ENCODE peak calls at places on chromosome 10, in eight cellular contexts. One of them, this sample, is unnamed.
A peak's percentile ranks its signal among the peaks of the same experiment; 100 is the strongest.

GRCh38 chr10:34864156-34865075 is 49.3 kb upstream of the PARD3 start:
- DNase-seq in nephron progenitor cell: no peak
- DNase-seq in lung: no peak
- DNase-seq in PC-9: no peak
- DNase-seq in heart right ventricle: no peak
- DNase-seq in neural crest cell: no peak
- DNase-seq in HepG2: no peak
- DNase-seq in osteocyte: no peak
- DNase-seq in this sample: no peak

GRCh38 chr10:1434202-1434601 is 303.1 kb downstream of the ADARB2 start:
- DNase-seq in nephron progenitor cell: peak; percentile 17
- DNase-seq in lung: no peak
- DNase-seq in PC-9: no peak
- DNase-seq in heart right ventricle: no peak
- DNase-seq in neural crest cell: no peak
- DNase-seq in HepG2: no peak
- DNase-seq in osteocyte: peak; percentile 57
- DNase-seq in this sample: no peak

GRCh38 chr10:34280599-34281374 is 534.3 kb downstream of the PARD3 start:
- DNase-seq in nephron progenitor cell: no peak
- DNase-seq in lung: no peak
- DNase-seq in PC-9: peak; percentile 24
- DNase-seq in heart right ventricle: peak; percentile 12
- DNase-seq in neural crest cell: no peak
- DNase-seq in HepG2: peak; percentile 29
- DNase-seq in osteocyte: no peak
- DNase-seq in this sample: no peak

GRCh38 chr10:128894641-128895040 is 572.4 kb upstream of the MGMT start:
- DNase-seq in nephron progenitor cell: no peak
- DNase-seq in lung: no peak
- DNase-seq in PC-9: no peak
- DNase-seq in heart right ventricle: no peak
- DNase-seq in neural crest cell: no peak
- DNase-seq in HepG2: no peak
- DNase-seq in osteocyte: peak; percentile 56
- DNase-seq in this sample: no peak

GRCh38 chr10:89153086-89153485 is 54.0 kb downstream of the CH25H start:
- DNase-seq in nephron progenitor cell: no peak
- DNase-seq in lung: no peak
- DNase-seq in PC-9: no peak
- DNase-seq in heart right ventricle: no peak
- DNase-seq in neural crest cell: no peak
- DNase-seq in HepG2: no peak
- DNase-seq in osteocyte: no peak
- DNase-seq in this sample: no peak

GRCh38 chr10:43076876-43077420 is at the start of gene RET:
- DNase-seq in nephron progenitor cell: peak; percentile 73
- DNase-seq in lung: no peak
- DNase-seq in PC-9: no peak
- DNase-seq in heart right ventricle: peak; percentile 18
- DNase-seq in neural crest cell: no peak
- DNase-seq in HepG2: no peak
- DNase-seq in osteocyte: no peak
- DNase-seq in this sample: peak; percentile 22

GRCh38 chr10:20287951-20288350 is 471.7 kb downstream of the PLXDC2 start:
- DNase-seq in nephron progenitor cell: no peak
- DNase-seq in lung: no peak
- DNase-seq in PC-9: no peak
- DNase-seq in heart right ventricle: no peak
- DNase-seq in neural crest cell: no peak
- DNase-seq in HepG2: no peak
- DNase-seq in osteocyte: no peak
- DNase-seq in this sample: no peak

GRCh38 chr10:79050896-79051555 is 17.7 kb upstream of the ZMIZ1 start:
- DNase-seq in nephron progenitor cell: no peak
- DNase-seq in lung: no peak
- DNase-seq in PC-9: no peak
- DNase-seq in heart right ventricle: no peak
- DNase-seq in neural crest cell: no peak
- DNase-seq in HepG2: no peak
- DNase-seq in osteocyte: no peak
- DNase-seq in this sample: no peak

GRCh38 chr10:8489823-8490222 is 435.3 kb downstream of the GATA3 start:
- DNase-seq in nephron progenitor cell: no peak
- DNase-seq in lung: no peak
- DNase-seq in PC-9: no peak
- DNase-seq in heart right ventricle: no peak
- DNase-seq in neural crest cell: no peak
- DNase-seq in HepG2: no peak
- DNase-seq in osteocyte: no peak
- DNase-seq in this sample: no peak

GRCh38 chr10:2979267-2979660 is 88.1 kb upstream of the PFKP start:
- DNase-seq in nephron progenitor cell: no peak
- DNase-seq in lung: no peak
- DNase-seq in PC-9: no peak
- DNase-seq in heart right ventricle: no peak
- DNase-seq in neural crest cell: no peak
- DNase-seq in HepG2: no peak
- DNase-seq in osteocyte: peak; percentile 42
- DNase-seq in this sample: no peak

GRCh38 chr10:53123311-53123710 is 350.7 kb upstream of the MBL2 start:
- DNase-seq in nephron progenitor cell: no peak
- DNase-seq in lung: no peak
- DNase-seq in PC-9: no peak
- DNase-seq in heart right ventricle: no peak
- DNase-seq in neural crest cell: no peak
- DNase-seq in HepG2: no peak
- DNase-seq in osteocyte: no peak
- DNase-seq in this sample: no peak

GRCh38 chr10:54402576-54402975 is 398.5 kb downstream of the PCDH15 start:
- DNase-seq in nephron progenitor cell: peak; percentile 4
- DNase-seq in lung: no peak
- DNase-seq in PC-9: no peak
- DNase-seq in heart right ventricle: no peak
- DNase-seq in neural crest cell: no peak
- DNase-seq in HepG2: peak; percentile 11
- DNase-seq in osteocyte: no peak
- DNase-seq in this sample: peak; percentile 12

GRCh38 chr10:70462349-70462984 is 16.1 kb upstream of the PALD1 start:
- DNase-seq in nephron progenitor cell: no peak
- DNase-seq in lung: peak; percentile 54
- DNase-seq in PC-9: peak; percentile 77
- DNase-seq in heart right ventricle: peak; percentile 87
- DNase-seq in neural crest cell: no peak
- DNase-seq in HepG2: no peak
- DNase-seq in osteocyte: no peak
- DNase-seq in this sample: no peak

GRCh38 chr10:74792726-74793125 is 33.7 kb upstream of the KAT6B start:
- DNase-seq in nephron progenitor cell: no peak
- DNase-seq in lung: no peak
- DNase-seq in PC-9: no peak
- DNase-seq in heart right ventricle: no peak
- DNase-seq in neural crest cell: no peak
- DNase-seq in HepG2: no peak
- DNase-seq in osteocyte: no peak
- DNase-seq in this sample: no peak

GRCh38 chr10:27865221-27865635 is 119.6 kb upstream of the MKX start:
- DNase-seq in nephron progenitor cell: no peak
- DNase-seq in lung: no peak
- DNase-seq in PC-9: no peak
- DNase-seq in heart right ventricle: no peak
- DNase-seq in neural crest cell: no peak
- DNase-seq in HepG2: no peak
- DNase-seq in osteocyte: no peak
- DNase-seq in this sample: no peak

GRCh38 chr10:110629680-110630191 is 14.4 kb upstream of the RBM20 start:
- DNase-seq in nephron progenitor cell: no peak
- DNase-seq in lung: no peak
- DNase-seq in PC-9: peak; percentile 56
- DNase-seq in heart right ventricle: no peak
- DNase-seq in neural crest cell: no peak
- DNase-seq in HepG2: peak; percentile 71
- DNase-seq in osteocyte: no peak
- DNase-seq in this sample: no peak

GRCh38 chr10:117364121-117364960 is 10.9 kb downstream of the PDZD8 start:
- DNase-seq in nephron progenitor cell: no peak
- DNase-seq in lung: no peak
- DNase-seq in PC-9: no peak
- DNase-seq in heart right ventricle: no peak
- DNase-seq in neural crest cell: no peak
- DNase-seq in HepG2: no peak
- DNase-seq in osteocyte: no peak
- DNase-seq in this sample: no peak

GRCh38 chr10:16853809-16854208 is 36.6 kb upstream of the RSU1 start:
- DNase-seq in nephron progenitor cell: no peak
- DNase-seq in lung: no peak
- DNase-seq in PC-9: no peak
- DNase-seq in heart right ventricle: no peak
- DNase-seq in neural crest cell: no peak
- DNase-seq in HepG2: no peak
- DNase-seq in osteocyte: no peak
- DNase-seq in this sample: no peak

GRCh38 chr10:16854623-16855022 is 37.4 kb upstream of the RSU1 start:
- DNase-seq in nephron progenitor cell: no peak
- DNase-seq in lung: no peak
- DNase-seq in PC-9: no peak
- DNase-seq in heart right ventricle: no peak
- DNase-seq in neural crest cell: no peak
- DNase-seq in HepG2: no peak
- DNase-seq in osteocyte: no peak
- DNase-seq in this sample: no peak

GRCh38 chr10:16856092-16856491 is 38.9 kb upstream of the RSU1 start:
- DNase-seq in nephron progenitor cell: no peak
- DNase-seq in lung: no peak
- DNase-seq in PC-9: no peak
- DNase-seq in heart right ventricle: no peak
- DNase-seq in neural crest cell: no peak
- DNase-seq in HepG2: no peak
- DNase-seq in osteocyte: no peak
- DNase-seq in this sample: no peak

GRCh38 chr10:16856567-16856966 is 39.3 kb upstream of the RSU1 start:
- DNase-seq in nephron progenitor cell: no peak
- DNase-seq in lung: no peak
- DNase-seq in PC-9: no peak
- DNase-seq in heart right ventricle: peak; percentile 6
- DNase-seq in neural crest cell: no peak
- DNase-seq in HepG2: no peak
- DNase-seq in osteocyte: no peak
- DNase-seq in this sample: peak; percentile 23

GRCh38 chr10:16853201-16853600 is 36.0 kb upstream of the RSU1 start:
- DNase-seq in nephron progenitor cell: no peak
- DNase-seq in lung: no peak
- DNase-seq in PC-9: no peak
- DNase-seq in heart right ventricle: no peak
- DNase-seq in neural crest cell: no peak
- DNase-seq in HepG2: peak; percentile 10
- DNase-seq in osteocyte: no peak
- DNase-seq in this sample: no peak
- TF ChIP-seq CTCF in nephron progenitor cell: peak; percentile 27
- TF ChIP-seq CTCF in lung: no peak
- TF ChIP-seq CTCF in PC-9: no peak
- TF ChIP-seq CTCF in heart right ventricle: no peak
- TF ChIP-seq CTCF in neural crest cell: peak; percentile 48
- TF ChIP-seq CTCF in HepG2: peak; percentile 56
- TF ChIP-seq CTCF in osteocyte: peak; percentile 68
- TF ChIP-seq CTCF in this sample: peak; percentile 22

DNA sequence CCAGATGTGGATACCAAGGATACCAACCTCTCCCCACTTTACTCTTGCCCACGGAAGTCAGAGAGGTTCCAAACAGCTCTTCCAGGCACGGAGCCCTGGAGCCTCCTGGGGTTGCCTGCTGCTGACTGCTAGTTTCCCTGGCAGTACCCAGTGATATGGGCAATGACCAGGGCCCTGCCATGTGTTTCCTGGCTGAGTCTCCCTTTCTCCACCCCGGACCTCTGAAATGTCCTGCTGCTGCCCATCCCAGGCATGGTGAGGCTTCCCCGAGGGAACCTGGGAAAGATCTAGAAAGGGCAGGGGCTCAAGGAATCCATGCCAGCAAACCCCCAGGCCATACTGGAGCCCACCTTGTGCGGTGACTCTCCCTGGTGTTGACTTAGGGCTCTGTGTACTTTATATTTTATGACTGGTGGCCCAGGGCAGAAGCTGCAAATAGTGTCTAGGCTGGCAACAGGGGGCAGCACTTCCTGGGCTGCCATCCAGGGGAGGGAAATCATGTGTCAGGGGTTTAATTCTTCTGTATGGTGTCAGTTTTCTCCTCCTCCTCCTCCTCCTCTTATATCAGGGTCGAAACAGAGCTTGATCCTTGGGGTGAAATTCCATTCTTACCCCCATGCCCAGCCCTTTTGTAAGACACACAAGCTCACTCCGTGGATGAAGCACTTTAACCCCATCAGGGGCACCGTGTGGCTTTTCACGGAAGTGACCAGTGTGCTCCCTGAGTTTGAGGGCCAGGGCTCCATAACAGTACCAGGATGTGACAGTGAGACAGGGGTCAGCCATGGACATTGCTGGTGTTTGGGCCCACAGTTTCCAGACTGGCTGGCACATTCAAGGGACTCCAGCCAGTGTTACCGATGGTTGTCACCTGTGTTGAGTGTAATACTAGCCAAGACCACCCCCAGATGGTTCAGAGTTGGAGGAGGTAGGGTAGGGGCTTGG is 62.4 kb upstream of the GDF10 start:
- DNase-seq in nephron progenitor cell: no peak
- DNase-seq in lung: no peak
- DNase-seq in PC-9: no peak
- DNase-seq in heart right ventricle: no peak
- DNase-seq in neural crest cell: no peak
- DNase-seq in HepG2: no peak
- DNase-seq in osteocyte: peak; percentile 67
- DNase-seq in this sample: no peak
- TF ChIP-seq CTCF in nephron progenitor cell: no peak
- TF ChIP-seq CTCF in lung: no peak
- TF ChIP-seq CTCF in PC-9: no peak
- TF ChIP-seq CTCF in heart right ventricle: no peak
- TF ChIP-seq CTCF in neural crest cell: no peak
- TF ChIP-seq CTCF in HepG2: no peak
- TF ChIP-seq CTCF in osteocyte: no peak
- TF ChIP-seq CTCF in this sample: peak; percentile 14

GRCh38 chr10:13485623-13486022 is 43.2 kb downstream of the BEND7 start:
- DNase-seq in nephron progenitor cell: no peak
- DNase-seq in lung: no peak
- DNase-seq in PC-9: no peak
- DNase-seq in heart right ventricle: no peak
- DNase-seq in neural crest cell: no peak
- DNase-seq in HepG2: no peak
- DNase-seq in osteocyte: no peak
- DNase-seq in this sample: no peak
- TF ChIP-seq CTCF in nephron progenitor cell: peak; percentile 30
- TF ChIP-seq CTCF in lung: no peak
- TF ChIP-seq CTCF in PC-9: peak; percentile 53
- TF ChIP-seq CTCF in heart right ventricle: peak; percentile 35
- TF ChIP-seq CTCF in neural crest cell: peak; percentile 62
- TF ChIP-seq CTCF in HepG2: no peak
- TF ChIP-seq CTCF in osteocyte: peak; percentile 51
- TF ChIP-seq CTCF in this sample: no peak

DNA sequence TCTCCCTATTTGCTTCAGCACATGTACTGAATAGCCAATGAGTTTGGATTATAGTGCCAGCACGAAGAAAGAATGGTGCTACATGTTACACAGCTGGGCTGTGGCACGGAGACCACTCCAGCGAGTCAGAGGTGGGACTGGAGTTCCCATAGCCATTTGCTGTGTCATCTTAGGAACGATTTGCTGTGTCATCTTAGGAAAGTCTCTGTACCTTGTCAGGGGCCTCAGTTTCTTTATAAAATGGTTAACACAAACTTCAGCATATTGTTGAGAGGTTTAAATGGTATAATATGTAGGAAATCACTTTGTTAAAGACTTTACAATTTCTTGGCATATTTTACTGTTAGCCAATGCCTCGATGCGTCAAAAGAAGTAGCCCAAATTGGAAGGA is 609.4 kb downstream of the LRMDA start:
- DNase-seq in nephron progenitor cell: no peak
- DNase-seq in lung: no peak
- DNase-seq in PC-9: no peak
- DNase-seq in heart right ventricle: no peak
- DNase-seq in neural crest cell: no peak
- DNase-seq in HepG2: no peak
- DNase-seq in osteocyte: no peak
- DNase-seq in this sample: no peak
- TF ChIP-seq CTCF in nephron progenitor cell: no peak
- TF ChIP-seq CTCF in lung: no peak
- TF ChIP-seq CTCF in PC-9: no peak
- TF ChIP-seq CTCF in heart right ventricle: no peak
- TF ChIP-seq CTCF in neural crest cell: no peak
- TF ChIP-seq CTCF in HepG2: no peak
- TF ChIP-seq CTCF in osteocyte: no peak
- TF ChIP-seq CTCF in this sample: no peak